ENCODE peak calls at places on chromosomes 12 and 14, in eight cellular contexts. One of them, this sample, is unnamed.
A peak's percentile ranks its signal among the peaks of the same experiment; 100 is the strongest.

GRCh38 chr12:39503445-39503844 is 60.5 kb upstream of the KIF21A start:
- DNase-seq in HCT116: peak; percentile 21
- DNase-seq in HepG2: no peak
- DNase-seq in GM23338: peak; percentile 10
- DNase-seq in MM.1S: no peak
- DNase-seq in neural progenitor cell: no peak
- DNase-seq in GM23248: peak; percentile 58
- DNase-seq in fibroblast of lung: peak; percentile 54
- DNase-seq in this sample: peak; percentile 71

GRCh38 chr12:67650528-67651379 is 2.2 kb downstream of the DYRK2 start:
- DNase-seq in HCT116: no peak
- DNase-seq in HepG2: no peak
- DNase-seq in GM23338: no peak
- DNase-seq in MM.1S: no peak
- DNase-seq in neural progenitor cell: no peak
- DNase-seq in GM23248: peak; percentile 37
- DNase-seq in fibroblast of lung: no peak
- DNase-seq in this sample: no peak

GRCh38 chr12:98725481-98726247 is 80.6 kb downstream of the APAF1 start:
- DNase-seq in HCT116: peak; percentile 21
- DNase-seq in HepG2: peak; percentile 28
- DNase-seq in GM23338: peak; percentile 75
- DNase-seq in MM.1S: peak; percentile 52
- DNase-seq in neural progenitor cell: peak; percentile 66
- DNase-seq in GM23248: peak; percentile 84
- DNase-seq in fibroblast of lung: peak; percentile 83
- DNase-seq in this sample: peak; percentile 29

GRCh38 chr14:25006961-25007795 is 42.8 kb downstream of the STXBP6 start:
- DNase-seq in HCT116: no peak
- DNase-seq in HepG2: peak; percentile 70
- DNase-seq in GM23338: no peak
- DNase-seq in MM.1S: no peak
- DNase-seq in neural progenitor cell: no peak
- DNase-seq in GM23248: peak; percentile 97
- DNase-seq in fibroblast of lung: peak; percentile 99
- DNase-seq in this sample: peak; percentile 82

GRCh38 chr12:14257734-14258467 is 107.6 kb upstream of the ATF7IP start:
- DNase-seq in HCT116: peak; percentile 97
- DNase-seq in HepG2: peak; percentile 95
- DNase-seq in GM23338: peak; percentile 100
- DNase-seq in MM.1S: peak; percentile 95
- DNase-seq in neural progenitor cell: peak; percentile 96
- DNase-seq in GM23248: peak; percentile 96
- DNase-seq in fibroblast of lung: peak; percentile 100
- DNase-seq in this sample: peak; percentile 95

GRCh38 chr14:50083467-50084337 is 32.7 kb downstream of the VCPKMT start:
- DNase-seq in HCT116: no peak
- DNase-seq in HepG2: no peak
- DNase-seq in GM23338: no peak
- DNase-seq in MM.1S: peak; percentile 18
- DNase-seq in neural progenitor cell: no peak
- DNase-seq in GM23248: no peak
- DNase-seq in fibroblast of lung: no peak
- DNase-seq in this sample: no peak

GRCh38 chr12:4438834-4439596 is 6.6 kb downstream of the FGF6 start:
- DNase-seq in HCT116: no peak
- DNase-seq in HepG2: no peak
- DNase-seq in GM23338: no peak
- DNase-seq in MM.1S: no peak
- DNase-seq in neural progenitor cell: no peak
- DNase-seq in GM23248: no peak
- DNase-seq in fibroblast of lung: no peak
- DNase-seq in this sample: no peak

GRCh38 chr12:31002999-31003398 is 70.7 kb upstream of the DDX11 start:
- DNase-seq in HCT116: no peak
- DNase-seq in HepG2: no peak
- DNase-seq in GM23338: no peak
- DNase-seq in MM.1S: no peak
- DNase-seq in neural progenitor cell: no peak
- DNase-seq in GM23248: peak; percentile 49
- DNase-seq in fibroblast of lung: peak; percentile 45
- DNase-seq in this sample: no peak

GRCh38 chr12:28409892-28410291 is 219.6 kb downstream of the CCDC91 start:
- DNase-seq in HCT116: no peak
- DNase-seq in HepG2: no peak
- DNase-seq in GM23338: no peak
- DNase-seq in MM.1S: no peak
- DNase-seq in neural progenitor cell: no peak
- DNase-seq in GM23248: peak; percentile 48
- DNase-seq in fibroblast of lung: peak; percentile 63
- DNase-seq in this sample: no peak

GRCh38 chr14:80464531-80465149 is 253.3 kb upstream of the DIO2 start:
- DNase-seq in HCT116: no peak
- DNase-seq in HepG2: no peak
- DNase-seq in GM23338: peak; percentile 64
- DNase-seq in MM.1S: no peak
- DNase-seq in neural progenitor cell: peak; percentile 24
- DNase-seq in GM23248: no peak
- DNase-seq in fibroblast of lung: no peak
- DNase-seq in this sample: no peak

GRCh38 chr14:49893309-49894213 is 679 bp downstream of the ARF6 start:
- DNase-seq in HCT116: no peak
- DNase-seq in HepG2: no peak
- DNase-seq in GM23338: peak; percentile 22
- DNase-seq in MM.1S: peak; percentile 37
- DNase-seq in neural progenitor cell: peak; percentile 45
- DNase-seq in GM23248: peak; percentile 85
- DNase-seq in fibroblast of lung: peak; percentile 37
- DNase-seq in this sample: no peak

GRCh38 chr12:112004041-112004440 is 8.9 kb downstream of the TMEM116 start:
- DNase-seq in HCT116: no peak
- DNase-seq in HepG2: no peak
- DNase-seq in GM23338: no peak
- DNase-seq in MM.1S: no peak
- DNase-seq in neural progenitor cell: no peak
- DNase-seq in GM23248: no peak
- DNase-seq in fibroblast of lung: no peak
- DNase-seq in this sample: no peak

GRCh38 chr12:108430245-108430644 is 84.8 kb upstream of the FICD start:
- DNase-seq in HCT116: no peak
- DNase-seq in HepG2: no peak
- DNase-seq in GM23338: no peak
- DNase-seq in MM.1S: no peak
- DNase-seq in neural progenitor cell: no peak
- DNase-seq in GM23248: peak; percentile 17
- DNase-seq in fibroblast of lung: peak; percentile 8
- DNase-seq in this sample: no peak

GRCh38 chr12:31773223-31773750 is 44.5 kb upstream of the AMN1 start:
- DNase-seq in HCT116: no peak
- DNase-seq in HepG2: peak; percentile 88
- DNase-seq in GM23338: no peak
- DNase-seq in MM.1S: no peak
- DNase-seq in neural progenitor cell: no peak
- DNase-seq in GM23248: no peak
- DNase-seq in fibroblast of lung: peak; percentile 71
- DNase-seq in this sample: peak; percentile 74

GRCh38 chr14:101604935-101605767 is 43.9 kb downstream of the DIO3 start:
- DNase-seq in HCT116: no peak
- DNase-seq in HepG2: no peak
- DNase-seq in GM23338: no peak
- DNase-seq in MM.1S: no peak
- DNase-seq in neural progenitor cell: no peak
- DNase-seq in GM23248: no peak
- DNase-seq in fibroblast of lung: no peak
- DNase-seq in this sample: no peak

GRCh38 chr14:72535485-72535884 is 358.4 kb downstream of the DPF3 start:
- DNase-seq in HCT116: no peak
- DNase-seq in HepG2: no peak
- DNase-seq in GM23338: no peak
- DNase-seq in MM.1S: no peak
- DNase-seq in neural progenitor cell: no peak
- DNase-seq in GM23248: no peak
- DNase-seq in fibroblast of lung: no peak
- DNase-seq in this sample: no peak

GRCh38 chr14:51547260-51547659 is 104.5 kb upstream of the FRMD6 start:
- DNase-seq in HCT116: peak; percentile 68
- DNase-seq in HepG2: no peak
- DNase-seq in GM23338: no peak
- DNase-seq in MM.1S: no peak
- DNase-seq in neural progenitor cell: no peak
- DNase-seq in GM23248: peak; percentile 98
- DNase-seq in fibroblast of lung: peak; percentile 100
- DNase-seq in this sample: peak; percentile 57

GRCh38 chr14:47676301-47676617 is 854 bp upstream of the MDGA2 start:
- DNase-seq in HCT116: no peak
- DNase-seq in HepG2: no peak
- DNase-seq in GM23338: no peak
- DNase-seq in MM.1S: no peak
- DNase-seq in neural progenitor cell: no peak
- DNase-seq in GM23248: no peak
- DNase-seq in fibroblast of lung: no peak
- DNase-seq in this sample: no peak
- TF ChIP-seq EZH2 in HCT116: no peak
- TF ChIP-seq EZH2 in HepG2: no peak
- TF ChIP-seq EZH2 in GM23338: peak; percentile 62
- TF ChIP-seq EZH2 in MM.1S: no peak
- TF ChIP-seq EZH2 in neural progenitor cell: no peak
- TF ChIP-seq EZH2 in GM23248: no peak
- TF ChIP-seq EZH2 in fibroblast of lung: no peak
- TF ChIP-seq EZH2 in this sample: no peak

DNA sequence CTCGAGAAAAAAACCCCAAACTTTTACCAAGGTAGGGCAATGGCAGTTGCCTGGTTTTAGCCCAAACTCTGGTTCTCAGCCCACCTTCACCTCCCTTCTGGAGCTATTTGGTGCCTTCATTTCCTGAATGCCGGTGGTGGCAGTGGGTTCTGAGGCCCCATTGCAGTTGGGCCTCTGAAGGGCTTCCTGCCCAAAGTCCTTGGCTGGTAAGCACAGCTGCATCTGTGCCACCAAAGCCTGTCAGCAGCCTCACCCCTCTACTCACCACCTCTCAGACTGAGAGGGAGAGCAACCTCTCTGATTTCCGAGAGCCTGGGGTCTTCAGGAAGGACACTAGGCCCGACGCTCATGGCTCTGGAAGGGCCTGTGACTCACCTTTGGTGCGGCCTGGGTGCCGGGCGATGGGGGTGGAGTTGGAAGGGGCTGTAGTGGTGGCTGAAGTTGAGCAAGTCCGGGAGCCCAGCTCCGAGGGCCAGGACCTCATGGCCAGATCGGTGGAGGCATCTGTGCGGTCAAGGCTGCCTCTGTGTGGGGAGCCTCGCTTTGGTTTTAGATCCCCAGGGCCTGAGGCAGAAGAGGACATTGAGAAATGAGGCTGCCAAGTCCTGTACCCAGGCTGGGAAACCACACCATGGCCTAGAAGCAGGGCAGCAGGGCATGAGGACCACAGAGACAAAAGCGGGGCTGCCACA is 38.6 kb upstream of the GPR68 start:
- DNase-seq in HCT116: no peak
- DNase-seq in HepG2: no peak
- DNase-seq in GM23338: no peak
- DNase-seq in MM.1S: no peak
- DNase-seq in neural progenitor cell: no peak
- DNase-seq in GM23248: no peak
- DNase-seq in fibroblast of lung: no peak
- DNase-seq in this sample: no peak
- H2AFZ ChIP-seq in HCT116: no peak overlapping the region
- H2AFZ ChIP-seq in HepG2: no peak overlapping the region
- H2AFZ ChIP-seq in GM23338: no peak overlapping the region
- H2AFZ ChIP-seq in MM.1S: no peak overlapping the region
- H2AFZ ChIP-seq in neural progenitor cell: no peak overlapping the region
- H2AFZ ChIP-seq in GM23248: peak overlapping the region; percentile 65
- H2AFZ ChIP-seq in fibroblast of lung: no peak overlapping the region
- H2AFZ ChIP-seq in this sample: no peak overlapping the region

GRCh38 chr12:94269316-94269999 is 121.1 kb downstream of the PLXNC1 start:
- DNase-seq in HCT116: no peak
- DNase-seq in HepG2: no peak
- DNase-seq in GM23338: no peak
- DNase-seq in MM.1S: no peak
- DNase-seq in neural progenitor cell: no peak
- DNase-seq in GM23248: no peak
- DNase-seq in fibroblast of lung: no peak
- DNase-seq in this sample: no peak

GRCh38 chr12:94267530-94267877 is 119.1 kb downstream of the PLXNC1 start:
- DNase-seq in HCT116: no peak
- DNase-seq in HepG2: no peak
- DNase-seq in GM23338: no peak
- DNase-seq in MM.1S: no peak
- DNase-seq in neural progenitor cell: no peak
- DNase-seq in GM23248: no peak
- DNase-seq in fibroblast of lung: no peak
- DNase-seq in this sample: no peak

GRCh38 chr12:94266390-94266789 is 118.0 kb downstream of the PLXNC1 start:
- DNase-seq in HCT116: no peak
- DNase-seq in HepG2: no peak
- DNase-seq in GM23338: no peak
- DNase-seq in MM.1S: no peak
- DNase-seq in neural progenitor cell: no peak
- DNase-seq in GM23248: peak; percentile 64
- DNase-seq in fibroblast of lung: no peak
- DNase-seq in this sample: no peak

GRCh38 chr12:94266796-94267529 is 118.6 kb downstream of the PLXNC1 start:
- DNase-seq in HCT116: no peak
- DNase-seq in HepG2: no peak
- DNase-seq in GM23338: no peak
- DNase-seq in MM.1S: no peak
- DNase-seq in neural progenitor cell: no peak
- DNase-seq in GM23248: peak; percentile 90
- DNase-seq in fibroblast of lung: peak; percentile 27
- DNase-seq in this sample: no peak

DNA sequence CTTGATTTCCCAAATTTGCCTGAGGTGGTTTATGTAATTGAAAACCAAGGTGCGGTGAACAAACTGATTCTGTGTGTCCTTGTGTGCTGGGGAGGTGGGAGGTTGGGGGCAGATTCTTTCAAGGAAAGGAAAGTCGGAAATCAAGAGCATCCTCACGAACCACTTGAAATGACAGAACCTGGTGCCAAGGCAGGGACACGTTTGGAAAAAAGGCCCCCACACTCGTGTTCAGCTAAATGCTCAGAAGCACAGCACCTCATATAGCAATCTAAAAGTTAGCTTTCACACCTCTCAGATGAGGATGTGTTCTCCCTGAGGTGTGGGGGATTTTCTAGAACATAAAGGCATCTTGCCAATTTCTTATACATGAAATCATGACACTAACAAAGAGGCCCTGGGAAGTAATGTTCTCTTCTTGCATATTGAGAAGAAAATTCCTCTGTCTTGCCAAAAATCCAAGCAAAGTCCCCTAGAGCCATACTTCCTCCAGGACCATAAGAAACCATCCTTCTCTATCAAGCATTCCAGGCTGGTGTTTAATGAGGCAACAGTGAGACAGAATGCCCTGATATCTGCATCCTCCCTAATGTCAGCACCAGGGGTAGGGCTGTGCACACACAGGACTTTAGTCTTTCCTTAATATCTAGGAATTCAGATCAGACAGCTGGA is 119.7 kb downstream of the PLXNC1 start:
- DNase-seq in HCT116: no peak
- DNase-seq in HepG2: no peak
- DNase-seq in GM23338: no peak
- DNase-seq in MM.1S: no peak
- DNase-seq in neural progenitor cell: no peak
- DNase-seq in GM23248: peak; percentile 39
- DNase-seq in fibroblast of lung: no peak
- DNase-seq in this sample: no peak
- TF ChIP-seq EZH2 in HCT116: no peak
- TF ChIP-seq EZH2 in HepG2: no peak
- TF ChIP-seq EZH2 in GM23338: no peak
- TF ChIP-seq EZH2 in MM.1S: no peak
- TF ChIP-seq EZH2 in neural progenitor cell: no peak
- TF ChIP-seq EZH2 in GM23248: no peak
- TF ChIP-seq EZH2 in fibroblast of lung: no peak
- TF ChIP-seq EZH2 in this sample: no peak

GRCh38 chr14:77067632-77068514 is 30.2 kb upstream of the CIPC start:
- DNase-seq in HCT116: peak; percentile 42
- DNase-seq in HepG2: no peak
- DNase-seq in GM23338: peak; percentile 91
- DNase-seq in MM.1S: peak; percentile 36
- DNase-seq in neural progenitor cell: peak; percentile 80
- DNase-seq in GM23248: peak; percentile 82
- DNase-seq in fibroblast of lung: peak; percentile 51
- DNase-seq in this sample: peak; percentile 74
- H2AFZ ChIP-seq in HCT116: peak overlapping the region; percentile 43
- H2AFZ ChIP-seq in HepG2: no peak overlapping the region
- H2AFZ ChIP-seq in GM23338: peak overlapping the region; percentile 88
- H2AFZ ChIP-seq in MM.1S: no peak overlapping the region
- H2AFZ ChIP-seq in neural progenitor cell: no peak overlapping the region
- H2AFZ ChIP-seq in GM23248: no peak overlapping the region
- H2AFZ ChIP-seq in fibroblast of lung: no peak overlapping the region
- H2AFZ ChIP-seq in this sample: no peak overlapping the region